ENCODE peak calls at places on chromosomes 2 and 18, in ten cellular contexts. B is neural crest cell, P is GM12891, Y is omental fat pad, Q is germinal center, G is iris pigment epithelial cell, W is PC-3, M is fibroblast of pulmonary artery, R is cardiac muscle cell, U is RKO. A is an unnamed sample.

GRCh38 chr18:57533901-57534300 is 52.6 kb downstream of the FECH start:
- DNase-seq in B (no peak), P (no peak), Y (no peak), Q (no peak), G (no peak), W (no peak), M (no peak), R (no peak), U (no peak), A (no peak)

GRCh38 chr2:46601328-46601963 is 122.1 kb downstream of the TMEM247 start:
- DNase-seq in B (no peak), P (no peak), Y (no peak), Q (peak; percentile 18), G (peak; percentile 8), W (peak; percentile 49), M (peak; percentile 27), R (peak; percentile 16), U (peak; percentile 24), A (no peak)

GRCh38 chr2:9356336-9356735 is 67.0 kb downstream of the ITGB1BP1 start:
- DNase-seq in B (no peak), P (no peak), Y (no peak), Q (no peak), G (no peak), W (no peak), M (no peak), R (no peak), U (no peak), A (no peak)

GRCh38 chr2:112004246-112004645 is 50.8 kb upstream of the TMEM87B start:
- DNase-seq in B (no peak), P (peak; percentile 37), Y (no peak), Q (peak; percentile 29), G (no peak), W (no peak), M (peak; percentile 40), R (peak; percentile 66), U (no peak), A (no peak)

GRCh38 chr2:5798083-5798482 is 105.9 kb downstream of the SOX11 start:
- DNase-seq in B (no peak), P (no peak), Y (no peak), Q (no peak), G (peak; percentile 28), W (no peak), M (no peak), R (no peak), U (peak; percentile 21), A (peak; percentile 78)

GRCh38 chr2:175064797-175065196 is 59.6 kb upstream of the CHN1 start:
- DNase-seq in B (no peak), P (no peak), Y (no peak), Q (no peak), G (no peak), W (no peak), M (no peak), R (no peak), U (no peak), A (peak; percentile 63)

GRCh38 chr18:66682855-66683322 is 79.0 kb upstream of the CDH19 start:
- DNase-seq in B (peak; percentile 4), P (no peak), Y (no peak), Q (no peak), G (no peak), W (no peak), M (peak; percentile 47), R (peak; percentile 59), U (no peak), A (peak; percentile 10)

GRCh38 chr2:11187083-11187619 is 31.9 kb downstream of the SLC66A3 start:
- DNase-seq in B (no peak), P (no peak), Y (no peak), Q (no peak), G (peak; percentile 85), W (peak; percentile 52), M (peak; percentile 81), R (peak; percentile 77), U (peak; percentile 36), A (peak; percentile 79)

GRCh38 chr2:28088970-28089369 is 198.4 kb downstream of the BABAM2 start:
- DNase-seq in B (no peak), P (no peak), Y (no peak), Q (no peak), G (peak; percentile 80), W (peak; percentile 79), M (peak; percentile 44), R (no peak), U (no peak), A (peak; percentile 81)

GRCh38 chr2:42055573-42056514 is 8.0 kb downstream of the PKDCC start:
- DNase-seq in B (no peak), P (no peak), Y (no peak), Q (no peak), G (no peak), W (peak; percentile 66), M (no peak), R (no peak), U (no peak), A (no peak)

GRCh38 chr2:143205106-143205764 is 76.0 kb downstream of the ARHGAP15 start:
- DNase-seq in B (no peak), P (no peak), Y (no peak), Q (peak; percentile 27), G (peak; percentile 5), W (peak; percentile 39), M (peak; percentile 26), R (peak; percentile 15), U (peak; percentile 50), A (peak; percentile 3)

GRCh38 chr2:15701326-15701907 is 109.7 kb downstream of the DDX1 start:
- DNase-seq in B (no peak), P (no peak), Y (no peak), Q (no peak), G (no peak), W (no peak), M (no peak), R (no peak), U (no peak), A (no peak)

GRCh38 chr2:45459860-45460259 is 151.2 kb downstream of the SRBD1 start:
- DNase-seq in B (no peak), P (no peak), Y (no peak), Q (no peak), G (no peak), W (no peak), M (no peak), R (no peak), U (no peak), A (no peak)

GRCh38 chr2:12710301-12710700 is 6.4 kb upstream of the TRIB2 start:
- DNase-seq in B (no peak), P (no peak), Y (no peak), Q (no peak), G (no peak), W (no peak), M (no peak), R (no peak), U (no peak), A (no peak)

A was measured in astrocyte.